ENCODE peak calls at places on chromosomes 1 and 21, in four cellular contexts. P is retinal pigment epithelial cell, O is neural progenitor cell, U is right atrium auricular region. M is an unnamed sample.

GRCh38 chr1:67716800-67717199 is 31.8 kb downstream of the GADD45A start:
- DNase-seq in P (no peak), O (no peak), U (no peak), M (peak; percentile 44)

GRCh38 chr1:206931709-206932108 is 10.0 kb upstream of the FCMR start:
- DNase-seq in P (no peak), O (no peak), U (no peak), M (no peak)

GRCh38 chr1:62590970-62591368 is 6.4 kb upstream of the ANGPTL3 start:
- DNase-seq in P (no peak), O (no peak), U (no peak), M (no peak)

GRCh38 chr1:121538943-121539575 is 354.3 kb downstream of the SRGAP2C start:
- DNase-seq in P (no peak), O (no peak), U (no peak), M (no peak)

GRCh38 chr1:16981269-16981849 is 939 bp upstream of the MFAP2 start:
- DNase-seq in P (no peak), O (no peak), U (no peak), M (no peak)

GRCh38 chr21:35273331-35273730 is 224.2 kb upstream of the RUNX1 start:
- DNase-seq in P (no peak), O (peak; percentile 7), U (no peak), M (no peak)

GRCh38 chr1:12180315-12180714 is 13.5 kb downstream of the TNFRSF1B start:
- DNase-seq in P (no peak), O (no peak), U (peak; percentile 82), M (peak; percentile 86)

GRCh38 chr1:183180634-183181056 is 5.4 kb upstream of the LAMC2 start:
- DNase-seq in P (peak; percentile 45), O (no peak), U (peak; percentile 71), M (peak; percentile 72)

GRCh38 chr1:45305231-45305630 is 21.5 kb upstream of the HPDL start:
- DNase-seq in P (no peak), O (no peak), U (peak; percentile 43), M (peak; percentile 51)

GRCh38 chr1:103416681-103417318 is 108.7 kb upstream of the RNPC3 start:
- DNase-seq in P (no peak), O (no peak), U (no peak), M (no peak)

GRCh38 chr1:22117851-22118250 is 25.0 kb downstream of the WNT4 start:
- DNase-seq in P (no peak), O (no peak), U (no peak), M (no peak)

GRCh38 chr1:224856973-224857372 is 72.5 kb upstream of the DNAH14 start:
- DNase-seq in P (no peak), O (no peak), U (no peak), M (no peak)

GRCh38 chr1:224850446-224850845 is 79.0 kb upstream of the DNAH14 start:
- DNase-seq in P (no peak), O (no peak), U (no peak), M (no peak)

GRCh38 chr1:224851210-224851849 is 78.1 kb upstream of the DNAH14 start:
- DNase-seq in P (no peak), O (peak; percentile 73), U (peak; percentile 59), M (no peak)

GRCh38 chr1:224852901-224853568 is 76.4 kb upstream of the DNAH14 start:
- DNase-seq in P (no peak), O (peak; percentile 45), U (no peak), M (no peak)

GRCh38 chr1:224851850-224852261 is 77.6 kb upstream of the DNAH14 start:
- DNase-seq in P (no peak), O (no peak), U (no peak), M (no peak)
- TF ChIP-seq CTCF in P (no peak), O (no peak), U (peak; percentile 7), M (no peak)

GRCh38 chr1:27333717-27334279 is 8.0 kb upstream of the SYTL1 start:
- DNase-seq in P (no peak), O (no peak), U (no peak), M (no peak)
- TF ChIP-seq CTCF in P (no peak), O (no peak), U (no peak), M (no peak)

DNA sequence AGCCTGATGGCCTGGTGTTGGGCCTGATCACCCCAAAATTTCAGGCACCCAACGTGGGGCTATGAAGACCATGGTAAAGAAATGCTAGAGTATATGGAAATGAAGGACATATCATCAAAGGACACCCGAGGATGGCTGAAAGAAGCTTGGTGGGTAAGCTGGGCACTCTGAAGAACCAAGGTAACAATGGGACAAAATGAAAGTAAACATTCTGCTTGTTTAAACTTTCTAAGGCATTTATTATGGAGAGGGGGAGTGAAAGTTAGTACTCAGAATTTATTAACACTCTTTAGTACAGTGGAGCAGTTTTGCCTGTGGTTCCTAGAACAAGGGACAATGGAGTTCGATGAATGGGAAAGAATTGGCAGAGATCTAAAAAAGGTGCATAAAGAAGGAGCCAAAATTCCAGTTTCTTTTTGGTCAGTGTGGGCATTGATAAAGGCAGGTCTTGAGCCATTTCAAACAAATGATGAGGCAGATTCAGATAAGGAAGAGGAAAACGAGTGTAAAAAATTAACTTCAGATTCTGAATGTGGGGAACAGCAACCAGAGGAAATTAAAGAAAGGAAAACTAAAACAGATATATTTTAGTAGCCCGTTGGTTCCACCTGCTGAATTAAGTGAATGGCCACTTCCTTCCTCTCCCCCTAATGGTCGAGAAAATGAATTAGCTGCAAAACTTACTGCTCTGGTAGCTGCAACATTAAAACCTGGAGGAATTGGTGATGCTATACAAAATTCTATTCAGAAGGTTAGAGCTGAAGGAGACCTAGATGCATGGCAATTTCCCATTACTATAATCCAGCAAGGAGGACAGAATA is 8.4 kb upstream of the PM20D1 start:
- DNase-seq in P (no peak), O (no peak), U (no peak), M (no peak)
- TF ChIP-seq CTCF in P (no peak), O (no peak), U (peak; percentile 34), M (no peak)

DNA sequence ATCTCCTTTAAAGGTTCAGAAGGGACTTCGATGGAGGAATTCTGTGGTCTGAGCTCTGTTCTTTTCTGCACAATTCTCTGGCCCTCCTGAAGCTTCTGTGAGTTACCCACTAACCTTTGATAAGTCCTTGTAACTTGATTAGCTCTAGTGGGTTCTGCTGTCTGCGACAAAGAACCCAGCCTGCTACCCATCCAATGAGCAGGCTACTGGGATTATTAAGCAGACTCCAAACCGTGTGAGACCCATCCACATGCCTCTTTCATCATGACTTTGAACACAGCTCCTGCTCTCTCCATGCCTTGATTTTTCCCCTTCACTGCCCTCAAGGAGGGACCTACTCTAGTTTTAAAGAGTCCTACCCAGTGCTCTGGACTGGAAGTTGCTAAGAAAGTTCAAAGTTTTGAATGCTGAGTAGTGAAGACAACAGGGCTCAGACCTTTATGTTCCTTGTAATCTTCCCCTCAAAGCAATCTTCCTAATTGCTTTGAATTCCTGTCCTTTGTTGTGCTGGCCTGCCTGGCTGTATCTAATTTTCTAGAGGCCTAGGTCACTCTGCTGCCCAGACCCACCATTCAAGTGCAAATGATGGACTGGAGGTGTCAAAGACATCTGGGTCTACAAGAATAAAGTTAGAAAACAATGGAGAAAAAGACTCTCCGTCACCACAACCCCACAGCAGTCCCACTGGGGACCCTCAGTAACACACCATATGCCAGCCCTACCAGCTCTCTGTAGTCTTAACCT is 146.9 kb downstream of the RHOU start:
- DNase-seq in P (no peak), O (no peak), U (no peak), M (no peak)
- TF ChIP-seq CTCF in P (no peak), O (no peak), U (no peak), M (no peak)

GRCh38 chr21:40052276-40052675 is 185.0 kb downstream of the PCP4 start:
- DNase-seq in P (no peak), O (no peak), U (no peak), M (no peak)

GRCh38 chr21:40047993-40048730 is 180.9 kb downstream of the PCP4 start:
- DNase-seq in P (no peak), O (no peak), U (no peak), M (peak; percentile 85)

GRCh38 chr21:40051801-40052200 is 184.6 kb downstream of the PCP4 start:
- DNase-seq in P (no peak), O (no peak), U (no peak), M (no peak)

GRCh38 chr21:40049031-40049958 is 182.1 kb downstream of the PCP4 start:
- DNase-seq in P (no peak), O (no peak), U (no peak), M (peak; percentile 82)

DNA sequence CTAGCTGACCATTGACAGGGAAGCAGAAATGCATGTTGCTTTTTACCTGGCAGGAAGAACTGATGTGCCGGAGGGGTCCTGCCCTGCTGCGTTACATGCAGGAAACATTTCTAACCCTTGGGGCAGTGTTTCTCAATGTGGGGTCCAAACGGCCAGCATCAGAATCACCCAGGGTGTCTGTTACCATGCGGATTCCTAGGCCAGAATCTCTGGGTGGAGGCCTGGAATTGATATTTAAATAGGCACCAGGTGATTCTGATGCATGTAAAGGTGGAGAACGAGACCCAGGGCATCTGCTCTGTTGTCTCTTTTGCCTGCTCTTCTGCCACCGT is 182.7 kb downstream of the PCP4 start:
- DNase-seq in P (no peak), O (peak; percentile 19), U (no peak), M (no peak)
- TF ChIP-seq CTCF in P (no peak), O (no peak), U (no peak), M (no peak)

GRCh38 chr1:119186471-119186870 is 46.0 kb upstream of the WARS2 start:
- DNase-seq in P (no peak), O (no peak), U (no peak), M (no peak)

GRCh38 chr1:119188926-119189325 is 48.5 kb upstream of the WARS2 start:
- DNase-seq in P (no peak), O (no peak), U (no peak), M (no peak)

GRCh38 chr1:119187416-119187815 is 47.0 kb upstream of the WARS2 start:
- DNase-seq in P (no peak), O (no peak), U (no peak), M (no peak)

GRCh38 chr1:119181236-119181635 is 40.8 kb upstream of the WARS2 start:
- DNase-seq in P (no peak), O (no peak), U (no peak), M (no peak)

DNA sequence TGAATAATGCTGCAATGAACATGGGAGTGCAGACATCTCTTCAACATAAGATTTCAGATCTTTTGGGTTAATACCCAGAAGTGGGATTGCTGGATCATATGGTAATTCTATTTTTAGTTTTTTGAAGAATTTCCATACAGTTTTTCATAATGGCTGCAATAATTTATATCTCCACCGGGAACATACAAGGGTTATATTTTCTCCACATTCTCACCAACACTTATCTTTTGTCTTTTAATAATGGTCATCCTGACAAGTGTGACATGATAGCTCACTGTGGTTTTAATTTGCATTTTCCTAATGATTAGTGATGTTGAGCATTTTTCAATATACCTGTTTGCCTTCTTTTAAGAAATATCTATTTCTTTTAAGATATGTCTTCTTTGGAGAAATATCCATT is 44.5 kb upstream of the WARS2 start:
- DNase-seq in P (no peak), O (no peak), U (no peak), M (no peak)
- TF ChIP-seq CTCF in P (no peak), O (no peak), U (no peak), M (no peak)